ENCODE peak calls at places on chromosomes 16 and 17, in four cellular contexts. C is GM12878, A is SK-N-SH, U is HepG2. X is an unnamed sample.

GRCh38 chr16:4339909-4340308 is 11.2 kb downstream of the PAM16 start:
- DNase-seq in A (peak), C (no peak), U (no peak), X (no peak)

GRCh38 chr17:63914471-63914870 is 3.4 kb upstream of the CSHL1 start:
- DNase-seq in A (no peak), U (no peak), C (no peak), X (no peak)

GRCh38 chr17:19021622-19022083 is 17.1 kb upstream of the FAM83G start:
- DNase-seq in C (no peak), A (no peak), U (no peak), X (no peak)

GRCh38 chr17:29241015-29241963 is 5.4 kb upstream of the CRYBA1 start:
- DNase-seq in A (peak), U (peak), C (no peak), X (no peak)

GRCh38 chr17:12683299-12683698 is 17.6 kb downstream of the MYOCD start:
- DNase-seq in C (no peak), U (no peak), A (no peak), X (no peak)

GRCh38 chr16:1772908-1773702 is at the start of gene MRPS34:
- DNase-seq in A (peak), U (peak), C (peak), X (peak)

GRCh38 chr17:69501591-69502468 is 87.3 kb downstream of the MAP2K6 start:
- DNase-seq in C (no peak), A (no peak), U (peak), X (peak)

GRCh38 chr16:2337431-2338296 is 2.9 kb downstream of the ABCA3 start:
- DNase-seq in U (no peak), A (no peak), C (no peak), X (no peak)

GRCh38 chr17:83183150-83183820 is 103.9 kb downstream of the METRNL start:
- DNase-seq in U (no peak), C (no peak), A (no peak), X (no peak)

GRCh38 chr16:2149630-2150417 is 1.4 kb downstream of the RAB26 start:
- DNase-seq in U (peak), A (no peak), C (no peak), X (no peak)

GRCh38 chr17:69651921-69652320 is 237.4 kb downstream of the MAP2K6 start:
- DNase-seq in U (no peak), C (no peak), A (no peak), X (no peak)

GRCh38 chr16:69508033-69508432 is 57.7 kb upstream of the NFAT5 start:
- DNase-seq in U (no peak), C (no peak), A (no peak), X (no peak)
- TF ChIP-seq FOXM1 in U (no peak), C (no peak), A (no peak), X (no peak)

DNA sequence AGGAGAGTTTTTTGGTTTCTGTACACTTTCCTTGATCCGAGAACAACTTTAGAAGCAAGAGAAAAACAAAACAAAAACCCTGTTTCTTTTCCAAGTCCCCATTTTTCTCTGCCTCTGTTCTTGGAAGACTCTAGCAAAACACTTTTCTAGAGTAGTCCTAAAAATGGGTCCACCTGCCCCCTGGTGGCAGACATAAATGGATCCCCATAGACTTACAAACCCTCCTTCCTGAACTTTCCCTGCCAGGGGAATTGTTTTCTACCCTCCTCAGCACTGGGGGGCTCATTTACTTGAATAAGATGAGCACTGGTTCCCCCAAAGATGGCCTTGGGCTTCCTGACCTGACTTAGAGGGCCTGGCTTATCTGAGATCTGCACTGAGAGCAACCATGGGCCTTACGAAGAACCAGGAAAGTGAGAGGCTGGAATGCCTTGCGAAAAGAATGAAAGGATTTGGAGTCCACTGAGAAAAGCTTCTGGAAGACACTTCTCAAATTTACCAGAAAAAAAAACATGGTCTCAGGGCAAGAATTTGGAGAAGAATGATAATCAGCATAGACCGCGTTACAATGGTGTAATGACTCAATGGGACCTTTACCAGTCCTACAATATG is 48.0 kb upstream of the CDYL2 start:
- DNase-seq in C (no peak), U (peak), A (peak), X (peak)
- TF ChIP-seq FOXM1 in C (no peak), U (no peak), A (no peak), X (no peak)

GRCh38 chr17:57465551-57465950 is 209.2 kb downstream of the MSI2 start:
- DNase-seq in U (no peak), A (no peak), C (no peak), X (no peak)

GRCh38 chr17:57467226-57467625 is 210.9 kb downstream of the MSI2 start:
- DNase-seq in A (no peak), U (no peak), C (no peak), X (no peak)

GRCh38 chr17:57464191-57464864 is 208.0 kb downstream of the MSI2 start:
- DNase-seq in A (no peak), C (no peak), U (no peak), X (no peak)

GRCh38 chr17:57467801-57468200 is 211.5 kb downstream of the MSI2 start:
- DNase-seq in C (no peak), A (no peak), U (no peak), X (no peak)

GRCh38 chr17:57466042-57466471 is 209.7 kb downstream of the MSI2 start:
- DNase-seq in C (no peak), A (no peak), U (no peak), X (no peak)
- TF ChIP-seq FOXM1 in C (no peak), A (no peak), U (no peak), X (no peak)

DNA sequence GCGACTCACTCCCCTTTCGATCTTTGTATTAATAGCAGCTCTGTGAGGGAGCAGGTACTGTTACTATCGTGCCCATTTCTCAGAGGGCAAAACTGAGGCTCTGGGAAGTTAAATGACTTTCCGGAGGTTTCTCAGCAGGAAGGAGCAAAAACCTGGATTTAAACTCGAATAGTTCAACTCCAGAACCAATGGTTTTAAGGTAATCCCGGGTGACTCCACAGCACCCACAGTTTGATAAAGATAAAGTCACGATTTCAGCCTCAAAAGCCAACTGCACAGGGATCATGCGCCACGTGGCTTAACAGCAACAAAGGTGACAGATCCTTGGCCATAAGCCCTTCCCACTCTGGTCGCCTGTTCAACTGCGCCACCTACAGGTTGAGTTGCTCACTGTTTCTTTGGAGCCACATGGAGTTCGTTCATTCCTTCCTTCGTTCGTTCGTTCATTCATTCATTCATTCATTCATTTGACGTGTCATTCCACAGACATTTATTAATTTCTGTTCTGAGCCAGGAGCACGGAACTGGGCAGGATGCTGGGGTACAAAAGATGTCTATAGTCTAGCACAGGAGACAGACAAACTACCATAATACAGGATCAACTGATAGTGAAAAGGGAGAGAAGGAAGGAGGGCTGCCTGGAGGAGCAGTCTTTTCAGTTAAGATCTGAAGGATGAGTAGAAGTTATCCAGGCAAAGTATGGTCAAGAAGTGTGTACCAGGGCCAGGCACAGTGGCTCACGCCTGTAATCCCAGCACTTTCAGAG is 134.8 kb downstream of the HS3ST2 start:
- DNase-seq in A (peak), C (peak), U (peak), X (peak)
- TF ChIP-seq FOXM1 in A (no peak), C (no peak), U (no peak), X (no peak)